ENCODE peak calls at places on chromosome 21, in eight cellular contexts. B is fibroblast of lung, Z is neuronal stem cell, W is PC-3, F is K562, H is GM12878, Y is GM23338, G is mesenchymal stem cell. Q is an unnamed sample.

GRCh38 chr21:46559291-46559983 is 45.4 kb downstream of the S100B start:
- DNase-seq in F (no peak), Z (no peak), G (no peak), Y (no peak), H (peak; percentile 34), W (no peak), B (no peak), Q (no peak)

GRCh38 chr21:45033791-45034555 is 40.4 kb upstream of the ADARB1 start:
- DNase-seq in Y (no peak), F (no peak), H (no peak), W (no peak), G (no peak), B (no peak), Z (no peak), Q (no peak)

GRCh38 chr21:15592271-15592860 is 137.4 kb upstream of the USP25 start:
- DNase-seq in F (no peak), H (no peak), Y (peak; percentile 35), G (peak; percentile 43), Z (peak; percentile 36), B (peak; percentile 38), W (peak; percentile 89), Q (peak; percentile 50)

GRCh38 chr21:16536661-16537359 is 807.0 kb downstream of the USP25 start:
- DNase-seq in H (no peak), F (no peak), Z (no peak), Y (no peak), G (no peak), W (peak; percentile 31), B (peak; percentile 67), Q (no peak)

GRCh38 chr21:23316190-23316589 is 2291.1 kb downstream of the MRPL39 start:
- DNase-seq in B (no peak), Y (no peak), G (no peak), F (no peak), H (no peak), W (no peak), Z (no peak), Q (no peak)

GRCh38 chr21:15445327-15445726 is 284.5 kb upstream of the USP25 start:
- DNase-seq in W (no peak), F (no peak), H (peak; percentile 19), G (no peak), Z (no peak), Y (peak; percentile 68), B (no peak), Q (no peak)

GRCh38 chr21:26686278-26686677 is 113.2 kb upstream of the CYYR1 start:
- DNase-seq in H (no peak), Y (peak; percentile 80), B (no peak), F (no peak), G (peak; percentile 9), W (peak; percentile 62), Z (no peak), Q (peak; percentile 89)

GRCh38 chr21:40043423-40043822 is 176.2 kb downstream of the PCP4 start:
- DNase-seq in B (no peak), H (no peak), F (no peak), Z (no peak), W (no peak), Y (peak; percentile 2), G (no peak), Q (no peak)

GRCh38 chr21:28336299-28336698 is 656.4 kb downstream of the LTN1 start:
- DNase-seq in G (peak; percentile 73), Y (peak; percentile 70), Z (no peak), F (no peak), W (peak; percentile 76), B (peak; percentile 73), H (no peak), Q (peak; percentile 48)

GRCh38 chr21:45629046-45629981 is 14.2 kb upstream of the PCBP3 start:
- DNase-seq in Y (no peak), W (no peak), H (no peak), Z (no peak), F (no peak), B (no peak), G (no peak), Q (no peak)

GRCh38 chr21:41633627-41634026 is 125.7 kb upstream of the TMPRSS2 start:
- DNase-seq in H (no peak), Z (no peak), B (no peak), Y (no peak), W (no peak), G (no peak), F (no peak), Q (no peak)

GRCh38 chr21:41635874-41636273 is 127.9 kb upstream of the TMPRSS2 start:
- DNase-seq in F (no peak), Y (no peak), W (no peak), G (no peak), B (no peak), Z (no peak), H (no peak), Q (no peak)

GRCh38 chr21:41632748-41633475 is 125.0 kb upstream of the TMPRSS2 start:
- DNase-seq in G (no peak), W (peak; percentile 26), Z (no peak), Y (no peak), F (no peak), B (no peak), H (no peak), Q (no peak)

GRCh38 chr21:41634211-41634694 is 126.3 kb upstream of the TMPRSS2 start:
- DNase-seq in F (no peak), Y (peak; percentile 26), H (no peak), W (peak; percentile 99), B (no peak), G (no peak), Z (no peak), Q (no peak)

DNA sequence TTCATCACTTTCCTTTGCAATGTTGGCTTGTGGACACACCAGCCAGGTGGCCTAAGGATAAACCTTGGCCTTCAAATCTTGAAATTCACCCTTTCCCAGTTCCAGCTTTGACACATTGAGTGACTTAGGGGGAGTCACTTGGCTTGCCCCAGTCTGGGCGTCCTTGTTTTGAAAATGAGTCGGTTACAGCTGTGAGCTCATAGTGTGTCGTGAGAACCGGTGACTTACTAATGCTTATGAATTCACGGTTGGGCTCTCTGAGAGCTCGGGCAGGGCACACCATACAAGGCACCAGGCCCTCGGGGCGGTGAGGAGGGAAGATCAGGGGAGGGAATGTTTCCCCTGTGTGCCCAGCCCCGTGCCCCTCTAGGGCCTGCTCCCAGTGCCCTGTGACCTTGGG is 126.9 kb upstream of the TMPRSS2 start:
- DNase-seq in F (no peak), Z (no peak), B (peak; percentile 58), W (peak; percentile 95), G (no peak), Y (no peak), H (no peak), Q (no peak)
- H3K4me2 ChIP-seq in F (no peak overlapping the region), Z (no peak overlapping the region), B (no peak overlapping the region), W (peak overlapping the region; percentile 78), G (no peak overlapping the region), Y (no peak overlapping the region), H (no peak overlapping the region), Q (no peak overlapping the region)

GRCh38 chr21:42363331-42363730 is 3.0 kb downstream of the TFF1 start:
- DNase-seq in G (no peak), H (no peak), Y (no peak), W (peak; percentile 80), F (no peak), B (no peak), Z (no peak), Q (no peak)
- H2AFZ ChIP-seq in G (no peak overlapping the region), H (no peak overlapping the region), Y (no peak overlapping the region), W (no peak overlapping the region), F (no peak overlapping the region), B (no peak overlapping the region), Z (no peak overlapping the region), Q (no peak overlapping the region)

GRCh38 chr21:41678944-41679343 is 87.9 kb downstream of the RIPK4 start:
- DNase-seq in W (peak; percentile 99), Z (peak; percentile 90), B (peak; percentile 99), Y (peak; percentile 98), G (peak; percentile 87), H (no peak), F (peak; percentile 95), Q (peak; percentile 62)

GRCh38 chr21:41681939-41682718 is 84.7 kb downstream of the RIPK4 start:
- DNase-seq in G (no peak), H (no peak), B (no peak), Y (no peak), Z (no peak), F (no peak), W (peak; percentile 89), Q (no peak)

GRCh38 chr21:41681336-41681801 is 85.5 kb downstream of the RIPK4 start:
- DNase-seq in G (no peak), Y (no peak), W (peak; percentile 90), Z (no peak), B (no peak), H (no peak), F (no peak), Q (no peak)

GRCh38 chr21:41682719-41683179 is 84.1 kb downstream of the RIPK4 start:
- DNase-seq in Z (no peak), G (no peak), B (no peak), W (no peak), Y (no peak), F (no peak), H (no peak), Q (no peak)

GRCh38 chr21:41680444-41681335 is 86.2 kb downstream of the RIPK4 start:
- DNase-seq in W (peak; percentile 71), Y (peak; percentile 34), H (no peak), B (no peak), F (no peak), Z (no peak), G (no peak), Q (peak; percentile 30)
- H3K27ac ChIP-seq in W (peak overlapping the region; percentile 98), Y (no peak overlapping the region), H (no peak overlapping the region), B (no peak overlapping the region), F (no peak overlapping the region), Z (no peak overlapping the region), G (no peak overlapping the region), Q (no peak overlapping the region)

GRCh38 chr21:43867332-43867703 is 2.3 kb downstream of the AGPAT3 start:
- DNase-seq in F (no peak), Y (peak; percentile 27), H (no peak), Z (no peak), G (no peak), B (no peak), W (no peak), Q (no peak)
- H3K4me2 ChIP-seq in F (peak overlapping the region; percentile 86), Y (peak overlapping the region; percentile 76), H (peak overlapping the region; percentile 89), Z (no peak overlapping the region), G (no peak overlapping the region), B (peak overlapping the region; percentile 25), W (peak overlapping the region; percentile 93), Q (peak overlapping the region; percentile 89)

DNA sequence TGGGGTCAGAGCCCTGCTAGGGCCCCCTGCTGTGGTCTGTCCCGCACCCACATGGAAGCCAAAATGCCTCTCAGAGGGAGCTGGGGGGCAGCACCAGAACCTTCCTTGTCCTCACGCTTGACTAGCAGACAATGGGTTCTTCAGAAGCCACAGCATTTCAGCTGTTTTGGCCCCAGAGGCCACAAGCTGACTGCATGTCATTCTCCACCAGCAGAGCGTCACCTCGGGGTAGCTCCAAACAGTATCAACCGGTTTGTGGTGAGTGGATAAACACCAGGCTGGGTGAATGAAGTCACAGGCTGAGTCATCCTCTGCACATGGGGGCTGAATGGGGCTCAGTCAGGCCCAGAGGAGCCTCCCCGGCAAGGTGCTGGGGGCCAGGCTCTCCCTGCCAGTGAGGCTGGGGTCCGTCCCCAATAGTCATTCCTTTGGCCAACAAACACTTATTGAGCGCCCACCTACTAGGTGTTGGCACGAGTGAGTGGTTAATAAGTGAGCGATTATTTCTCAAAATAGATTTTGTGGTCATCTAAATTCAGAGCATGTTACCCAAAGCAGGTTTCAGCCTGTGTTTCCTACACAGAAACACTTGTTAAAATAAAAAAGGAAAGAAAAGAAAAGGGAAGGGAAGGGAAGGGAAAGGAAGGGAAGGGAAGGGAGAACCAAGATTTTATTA is 9.1 kb downstream of the OLIG1 start:
- DNase-seq in Y (no peak), G (peak; percentile 46), W (peak; percentile 86), H (peak; percentile 88), Z (no peak), F (peak; percentile 55), B (peak; percentile 83), Q (peak; percentile 98)
- H2AFZ ChIP-seq in Y (peak overlapping the region; percentile 43), G (no peak overlapping the region), W (peak overlapping the region; percentile 37), H (peak overlapping the region; percentile 45), Z (no peak overlapping the region), F (peak overlapping the region; percentile 48), B (no peak overlapping the region), Q (peak overlapping the region; percentile 22)

Q was measured in MM.1S.